ENCODE peak calls at places on chromosomes 12 and 14, in four cellular contexts. W is fibroblast of lung, E is uterus, B is epithelial cell of prostate. L is an unnamed sample.

GRCh38 chr12:113198286-113198685 is 12.8 kb downstream of the RITA1 start:
- DNase-seq in W (peak; percentile 62), E (no peak), B (no peak), L (no peak)

GRCh38 chr14:20556500-20557211 is 4.2 kb downstream of the RNASE9 start:
- DNase-seq in W (no peak), E (no peak), B (no peak), L (no peak)

GRCh38 chr14:83556746-83557460 is 1973.0 kb upstream of the FLRT2 start:
- DNase-seq in W (peak; percentile 36), E (no peak), B (no peak), L (no peak)

GRCh38 chr12:111775205-111776193 is 8.8 kb downstream of the ALDH2 start:
- DNase-seq in W (peak; percentile 76), E (peak; percentile 90), B (no peak), L (peak; percentile 36)

GRCh38 chr12:102950950-102951490 is 6.5 kb upstream of the ASCL1 start:
- DNase-seq in W (no peak), E (no peak), B (no peak), L (no peak)

GRCh38 chr12:99736760-99737159 is 89.2 kb downstream of the GARIN6 start:
- DNase-seq in W (no peak), E (no peak), B (no peak), L (no peak)

GRCh38 chr12:39623919-39624318 is 4.3 kb upstream of the ABCD2 start:
- DNase-seq in W (no peak), E (no peak), B (no peak), L (no peak)

GRCh38 chr14:70401643-70402042 is 15.2 kb downstream of the SYNJ2BP start:
- DNase-seq in W (no peak), E (no peak), B (no peak), L (no peak)

GRCh38 chr14:51652168-51653095 is 722 bp downstream of the FRMD6 start:
- DNase-seq in W (peak; percentile 39), E (peak; percentile 65), B (no peak), L (peak; percentile 15)

GRCh38 chr12:31035944-31036665 is 37.6 kb upstream of the DDX11 start:
- DNase-seq in W (peak; percentile 42), E (no peak), B (no peak), L (no peak)

GRCh38 chr12:127241056-127241830 is 1025.7 kb upstream of the TMEM132C start:
- DNase-seq in W (peak; percentile 89), E (no peak), B (peak; percentile 64), L (no peak)

GRCh38 chr14:57462551-57462950 is 31.1 kb downstream of the CCDC198 start:
- DNase-seq in W (no peak), E (no peak), B (no peak), L (no peak)

GRCh38 chr12:3262466-3262865 is 185.3 kb downstream of the TSPAN9 start:
- DNase-seq in W (no peak), E (no peak), B (no peak), L (no peak)

GRCh38 chr12:79664518-79664917 is 26.2 kb downstream of the PAWR start:
- DNase-seq in W (no peak), E (no peak), B (no peak), L (no peak)

GRCh38 chr12:71475280-71475679 is 35.7 kb downstream of the LGR5 start:
- DNase-seq in W (no peak), E (no peak), B (no peak), L (no peak)

GRCh38 chr12:65532162-65532561 is 253.7 kb downstream of the MSRB3 start:
- DNase-seq in W (peak; percentile 63), E (no peak), B (no peak), L (no peak)

GRCh38 chr14:72965249-72965648 is 39.0 kb downstream of the DCAF4 start:
- DNase-seq in W (peak; percentile 17), E (no peak), B (no peak), L (no peak)

GRCh38 chr14:54310151-54310851 is 86.5 kb upstream of the CDKN3 start:
- DNase-seq in W (no peak), E (no peak), B (no peak), L (no peak)

GRCh38 chr12:79776111-79776510 is 85.3 kb upstream of the PAWR start:
- DNase-seq in W (peak; percentile 75), E (no peak), B (no peak), L (no peak)

GRCh38 chr12:110176745-110177144 is 52.6 kb downstream of the IFT81 start:
- DNase-seq in W (peak; percentile 31), E (no peak), B (no peak), L (no peak)

GRCh38 chr14:103885509-103885932 is 38.1 kb upstream of the PPP1R13B start:
- DNase-seq in W (no peak), E (no peak), B (no peak), L (no peak)

GRCh38 chr12:90090929-90091651 is 382.5 kb upstream of the ATP2B1 start:
- DNase-seq in W (peak; percentile 97), E (no peak), B (peak; percentile 89), L (peak; percentile 70)

DNA sequence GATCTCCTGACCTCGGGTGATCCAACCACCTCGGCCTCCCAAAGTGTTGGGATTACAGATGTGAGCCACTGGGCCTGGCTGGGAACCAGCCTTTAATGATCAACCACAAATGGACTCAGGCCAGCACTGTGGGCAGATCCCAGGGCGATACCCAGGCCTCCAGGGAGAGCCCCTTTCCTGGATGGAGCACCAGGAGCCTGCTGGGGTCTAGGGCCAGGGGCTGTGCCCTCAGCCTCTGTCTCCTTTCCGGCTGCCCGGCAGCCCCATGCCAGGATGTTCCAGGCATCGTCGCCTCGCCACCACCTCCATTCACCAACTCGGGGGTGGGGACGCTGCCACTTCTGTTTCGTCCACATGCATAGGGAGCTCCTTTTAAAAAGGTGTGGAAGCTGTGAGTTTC is 2.3 kb downstream of the ADGRD1 start:
- DNase-seq in W (no peak), E (no peak), B (no peak), L (no peak)
- H3K27ac ChIP-seq in W (no peak overlapping the region), E (peak overlapping the region; percentile 77), B (no peak overlapping the region), L (no peak overlapping the region)

GRCh38 chr14:90483117-90483516 is 86.3 kb downstream of the CALM1 start:
- DNase-seq in W (no peak), E (no peak), B (no peak), L (no peak)
- H3K27ac ChIP-seq in W (no peak overlapping the region), E (no peak overlapping the region), B (no peak overlapping the region), L (no peak overlapping the region)

GRCh38 chr14:105412768-105413541 is 6.7 kb upstream of the MTA1 start:
- DNase-seq in W (no peak), E (no peak), B (no peak), L (no peak)

GRCh38 chr14:105413542-105413886 is 6.1 kb upstream of the MTA1 start:
- DNase-seq in W (no peak), E (no peak), B (no peak), L (peak; percentile 48)

GRCh38 chr14:105416671-105417070 is 3.0 kb upstream of the MTA1 start:
- DNase-seq in W (no peak), E (no peak), B (no peak), L (no peak)

GRCh38 chr14:105415481-105416428 is 3.9 kb upstream of the MTA1 start:
- DNase-seq in W (no peak), E (no peak), B (no peak), L (no peak)

DNA sequence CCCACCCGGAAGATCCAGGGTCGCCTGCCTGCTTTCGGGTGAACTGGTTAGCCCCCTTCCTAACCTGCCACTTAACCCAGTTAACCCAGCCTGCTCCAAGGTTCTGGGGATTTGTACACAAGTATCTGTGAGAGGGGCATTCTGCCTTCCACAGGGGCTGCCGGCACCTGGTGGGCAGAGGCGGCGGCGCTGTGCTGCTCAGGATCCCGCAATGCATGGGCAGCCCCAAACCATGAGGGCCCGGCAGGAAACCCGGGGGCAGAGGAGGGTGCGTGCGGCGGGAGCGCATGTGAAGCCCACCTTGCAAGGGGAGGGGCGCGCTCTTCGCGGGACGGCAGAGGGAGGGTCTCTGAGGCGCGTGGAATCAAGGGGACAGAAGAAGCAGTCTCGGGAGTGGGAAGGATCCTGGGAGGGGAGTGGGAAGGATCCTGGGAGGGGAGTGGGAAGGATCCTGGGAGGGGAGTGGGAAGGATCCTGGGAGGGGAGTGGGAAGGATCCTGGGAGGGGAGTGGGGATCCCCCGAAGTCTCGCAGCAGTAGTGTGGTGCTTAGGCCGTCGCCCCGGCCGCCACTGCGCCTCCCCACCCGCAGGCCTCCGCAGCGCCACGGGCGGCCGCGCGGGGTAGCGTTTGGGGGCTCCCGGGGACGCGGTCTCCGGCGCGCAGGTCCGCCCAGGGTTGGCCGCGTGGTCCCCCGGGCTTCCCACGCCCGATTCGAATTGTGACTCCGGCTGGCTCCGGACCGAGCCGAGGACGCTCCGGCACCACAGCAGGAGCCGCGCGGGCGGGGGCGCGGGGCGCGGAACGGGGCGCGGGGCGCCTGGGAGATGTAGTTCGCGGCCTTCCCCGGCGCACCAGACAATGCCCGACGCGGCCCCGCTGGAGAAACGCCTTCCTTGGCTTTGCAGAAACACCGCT is 4.9 kb upstream of the MTA1 start:
- DNase-seq in W (peak; percentile 60), E (peak; percentile 64), B (no peak), L (peak; percentile 63)
- H3K27ac ChIP-seq in W (no peak overlapping the region), E (peak overlapping the region; percentile 68), B (no peak overlapping the region), L (peak overlapping the region; percentile 16)

DNA sequence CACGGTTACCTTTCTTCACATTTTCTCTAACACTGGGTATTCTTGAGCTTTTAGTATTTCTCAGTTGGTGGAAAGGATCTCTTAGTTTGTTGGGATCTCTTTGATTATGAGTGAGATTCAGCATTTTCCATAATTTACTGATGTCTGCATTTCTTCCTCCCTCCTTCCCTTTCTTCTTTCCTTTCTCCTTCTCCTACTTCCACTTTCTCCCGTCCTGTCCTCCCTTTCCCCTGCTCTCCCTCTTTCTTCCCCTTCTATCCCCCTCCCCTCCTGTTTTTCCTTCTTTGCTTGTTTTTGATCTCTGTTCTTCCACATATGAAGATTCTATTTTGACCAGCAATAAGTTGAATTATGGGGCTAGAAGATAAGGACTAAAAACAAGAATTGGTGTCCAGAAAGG is 66.9 kb downstream of the FUT8 start:
- DNase-seq in W (no peak), E (no peak), B (no peak), L (no peak)
- H3K27ac ChIP-seq in W (no peak overlapping the region), E (no peak overlapping the region), B (no peak overlapping the region), L (no peak overlapping the region)

DNA sequence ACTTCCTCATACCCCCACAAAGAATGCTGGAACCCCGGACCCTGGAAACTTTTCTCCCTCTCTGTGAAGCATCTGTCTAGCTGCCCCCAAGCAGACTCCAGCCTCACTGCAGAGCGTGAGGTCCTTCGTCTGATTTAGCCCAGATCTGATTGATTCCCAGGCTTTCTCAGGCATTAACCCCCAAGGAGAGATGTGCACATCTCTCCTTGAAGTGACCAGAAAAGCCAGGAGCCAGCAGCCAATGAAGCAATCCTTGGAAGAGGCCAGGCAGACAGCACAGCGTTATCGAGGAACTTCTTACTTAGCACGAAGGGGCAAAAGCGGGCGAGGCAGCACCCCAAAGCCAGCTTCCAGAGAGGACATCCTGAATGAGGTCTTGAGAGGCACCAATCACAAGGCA is 100.7 kb downstream of the ZFP36L1 start:
- DNase-seq in W (no peak), E (no peak), B (no peak), L (no peak)
- H3K27ac ChIP-seq in W (no peak overlapping the region), E (no peak overlapping the region), B (no peak overlapping the region), L (no peak overlapping the region)

GRCh38 chr12:58105225-58106119 is 164.1 kb downstream of the ATP23 start:
- DNase-seq in W (peak; percentile 17), E (no peak), B (no peak), L (no peak)
- H3K27ac ChIP-seq in W (no peak overlapping the region), E (no peak overlapping the region), B (no peak overlapping the region), L (no peak overlapping the region)

DNA sequence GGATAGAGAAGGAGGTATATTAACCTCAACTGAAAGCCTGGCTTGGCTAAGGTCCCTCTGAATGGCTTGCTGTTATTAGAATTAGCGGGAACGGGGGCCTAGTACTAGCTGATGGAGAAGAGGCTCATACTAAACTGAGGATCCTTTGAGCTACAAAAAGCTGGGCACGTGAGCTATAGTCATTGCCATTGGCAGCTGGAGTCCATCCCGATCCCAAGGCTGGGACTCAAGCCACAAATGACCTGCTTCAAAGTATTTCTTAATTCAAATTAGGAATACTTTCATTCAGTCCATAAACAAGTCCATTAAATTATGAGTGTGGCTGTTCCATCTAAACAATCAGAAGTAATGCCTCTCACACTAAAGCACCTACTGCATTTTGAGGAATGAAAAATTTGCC is 114.5 kb downstream of the DACT1 start:
- DNase-seq in W (no peak), E (no peak), B (no peak), L (no peak)
- H3K27ac ChIP-seq in W (no peak overlapping the region), E (peak overlapping the region; percentile 41), B (no peak overlapping the region), L (peak overlapping the region; percentile 48)

L was measured in caudate nucleus.